ENCODE peak calls at places on chromosomes 4 and X, in five cellular contexts. U, E, R, D and T are unnamed samples.

GRCh38 chr4:119184128-119184527 is 28.4 kb upstream of the USP53 start:
- DNase-seq in U (no peak), E (no peak), R (peak), D (no peak), T (no peak)

GRCh38 chrX:25524150-25524549 is 508.4 kb upstream of the ARX start:
- DNase-seq in U (no peak), E (no peak), R (peak), D (no peak), T (no peak)

GRCh38 chr4:15444879-15445576 is 17.2 kb downstream of the C1QTNF7 start:
- DNase-seq in U (no peak), E (no peak), R (no peak), D (no peak), T (no peak)

GRCh38 chr4:52982246-52982950 is 120.3 kb downstream of the RASL11B start:
- DNase-seq in U (peak), E (no peak), R (peak), D (no peak), T (no peak)

GRCh38 chr4:73603854-73604584 is 16.2 kb downstream of the RASSF6 start:
- DNase-seq in U (no peak), E (no peak), R (no peak), D (no peak), T (no peak)

GRCh38 chr4:153684182-153685073 is at the start of gene TLR2:
- DNase-seq in U (peak), E (peak), R (no peak), D (peak), T (peak)

GRCh38 chr4:85531575-85532339 is 56.8 kb downstream of the ARHGAP24 start:
- DNase-seq in U (no peak), E (no peak), R (no peak), D (no peak), T (no peak)

GRCh38 chr4:165709973-165710526 is 163.0 kb upstream of the TLL1 start:
- DNase-seq in U (no peak), E (no peak), R (no peak), D (no peak), T (no peak)